ENCODE peak calls at places on chromosomes 7 and 10, in seven cellular contexts. P, W, O, S, V, U and N are unnamed samples.

GRCh38 chr7:132580277-132580676 is 4.0 kb upstream of the PLXNA4 start:
- DNase-seq in P (no peak), W (no peak), O (no peak), S (no peak), V (no peak), U (no peak), N (peak)

GRCh38 chr7:26233902-26234511 is 32.5 kb downstream of the CBX3 start:
- DNase-seq in P (no peak), W (no peak), O (no peak), S (no peak), V (no peak), U (no peak), N (no peak)

GRCh38 chr10:112678581-112678980 is 231.6 kb downstream of the VTI1A start:
- DNase-seq in P (no peak), W (no peak), O (no peak), S (no peak), V (no peak), U (no peak), N (no peak)

GRCh38 chr7:139570626-139571025 is 47.1 kb downstream of the CLEC2L start:
- DNase-seq in P (no peak), W (no peak), O (no peak), S (no peak), V (no peak), U (no peak), N (no peak)

GRCh38 chr7:7231865-7232264 is 49.5 kb downstream of the C1GALT1 start:
- DNase-seq in P (no peak), W (no peak), O (no peak), S (no peak), V (no peak), U (no peak), N (no peak)

GRCh38 chr10:131815366-131816156 is 85.2 kb upstream of the PPP2R2D start:
- DNase-seq in P (no peak), W (no peak), O (no peak), S (no peak), V (no peak), U (no peak), N (no peak)

GRCh38 chr10:47134166-47134565 is 165.8 kb upstream of the GDF10 start:
- DNase-seq in P (no peak), W (no peak), O (no peak), S (no peak), V (no peak), U (no peak), N (no peak)

GRCh38 chr7:37832194-37832593 is 16.2 kb upstream of the NME8 start:
- DNase-seq in P (peak), W (no peak), O (no peak), S (no peak), V (no peak), U (peak), N (peak)

GRCh38 chr10:44924261-44925040 is 13.3 kb downstream of the TMEM72 start:
- DNase-seq in P (peak), W (no peak), O (no peak), S (no peak), V (no peak), U (no peak), N (no peak)

GRCh38 chr10:125955766-125956165 is 59.4 kb downstream of the FANK1 start:
- DNase-seq in P (no peak), W (no peak), O (no peak), S (no peak), V (no peak), U (no peak), N (no peak)

GRCh38 chr10:79342811-79343541 is 4.3 kb upstream of the PPIF start:
- DNase-seq in P (no peak), W (no peak), O (peak), S (no peak), V (no peak), U (no peak), N (no peak)

GRCh38 chr10:31263903-31264302 is 55.1 kb upstream of the ZEB1 start:
- DNase-seq in P (no peak), W (no peak), O (no peak), S (no peak), V (no peak), U (peak), N (no peak)

GRCh38 chr7:105808703-105809590 is 67.5 kb downstream of the ATXN7L1 start:
- DNase-seq in P (no peak), W (peak), O (no peak), S (peak), V (peak), U (peak), N (peak)